ENCODE peak calls at places on chromosomes 11 and 22, in four cellular contexts. B is GM12878, O is HL-60, Y is K562. Z is an unnamed sample.

GRCh38 chr11:108818971-108819370 is 154.1 kb downstream of the DDX10 start:
- DNase-seq in B (no peak), O (peak; percentile 41), Y (no peak), Z (no peak)

GRCh38 chr11:62577046-62577708 is 3.5 kb upstream of the EEF1G start:
- DNase-seq in O (no peak), B (no peak), Y (no peak), Z (no peak)

GRCh38 chr11:69986421-69987229 is 91.5 kb upstream of the ANO1 start:
- DNase-seq in Y (no peak), B (no peak), O (no peak), Z (no peak)

GRCh38 chr11:118912742-118913410 is 12.8 kb downstream of the BCL9L start:
- DNase-seq in B (peak; percentile 43), O (no peak), Y (peak; percentile 71), Z (no peak)

GRCh38 chr22:33831651-33832050 is 88.6 kb downstream of the LARGE1 start:
- DNase-seq in O (no peak), Y (no peak), B (no peak), Z (no peak)

GRCh38 chr11:86484164-86484794 is 109.6 kb downstream of the CCDC81 start:
- DNase-seq in O (no peak), Y (peak; percentile 63), B (no peak), Z (no peak)

GRCh38 chr22:48594757-48595510 is 1232.7 kb downstream of the BRD1 start:
- DNase-seq in O (no peak), Y (no peak), B (no peak), Z (no peak)

GRCh38 chr22:44132724-44133123 is 48.0 kb upstream of the PARVG start:
- DNase-seq in Y (no peak), B (no peak), O (no peak), Z (no peak)

GRCh38 chr22:27804683-27805297 is 3.2 kb upstream of the MN1 start:
- DNase-seq in O (peak; percentile 46), B (no peak), Y (peak; percentile 58), Z (peak; percentile 71)

GRCh38 chr11:10327254-10327653 is 22.4 kb downstream of the ADM start:
- DNase-seq in Y (peak; percentile 28), O (no peak), B (no peak), Z (no peak)

GRCh38 chr11:7020183-7020917 is at the start of the genes NLRP14 and ZNF214:
- DNase-seq in O (no peak), B (no peak), Y (peak; percentile 66), Z (no peak)

GRCh38 chr11:102144357-102145342 is 34.4 kb downstream of the YAP1 start:
- DNase-seq in B (no peak), Y (no peak), O (no peak), Z (no peak)

GRCh38 chr11:78510025-78510596 is 64.6 kb downstream of the NARS2 start:
- DNase-seq in B (no peak), Y (no peak), O (no peak), Z (no peak)

GRCh38 chr11:100687032-100687629 is at the start of gene ARHGAP42:
- DNase-seq in B (no peak), O (peak; percentile 30), Y (peak; percentile 70), Z (peak; percentile 57)

GRCh38 chr11:2085251-2086066 is 53.7 kb downstream of the IGF2 start:
- DNase-seq in Y (no peak), B (no peak), O (no peak), Z (no peak)

GRCh38 chr11:131240421-131240820 is 130.0 kb upstream of the NTM start:
- DNase-seq in Y (no peak), O (no peak), B (no peak), Z (no peak)

GRCh38 chr22:37860796-37861421 is 11.7 kb downstream of the EIF3L start:
- DNase-seq in Y (no peak), O (no peak), B (no peak), Z (no peak)

GRCh38 chr11:77468527-77468926 is 5.4 kb downstream of the PAK1 start:
- DNase-seq in O (no peak), B (no peak), Y (no peak), Z (no peak)

GRCh38 chr11:127651175-127651887 is 650.8 kb upstream of the KIRREL3 start:
- DNase-seq in B (no peak), Y (no peak), O (no peak), Z (no peak)

GRCh38 chr11:119694334-119694733 is 34.7 kb downstream of the NECTIN1 start:
- DNase-seq in B (no peak), Y (no peak), O (peak; percentile 84), Z (no peak)

GRCh38 chr22:21754523-21755128 is 19.0 kb upstream of the YPEL1 start:
- DNase-seq in O (peak; percentile 89), B (no peak), Y (peak; percentile 100), Z (peak; percentile 33)

GRCh38 chr22:37279469-37279868 is 2.8 kb upstream of the CYTH4 start:
- DNase-seq in O (peak; percentile 88), B (no peak), Y (no peak), Z (no peak)

GRCh38 chr11:46281374-46281831 is 3.9 kb downstream of the CREB3L1 start:
- DNase-seq in O (no peak), Y (peak; percentile 70), B (no peak), Z (no peak)

GRCh38 chr11:109329716-109330115 is 92.3 kb upstream of the C11orf87 start:
- DNase-seq in B (no peak), O (no peak), Y (no peak), Z (no peak)

GRCh38 chr11:34292546-34292945 is 65.3 kb downstream of the ABTB2 start:
- DNase-seq in Y (no peak), O (no peak), B (no peak), Z (no peak)

GRCh38 chr11:4491878-4492606 is 9.6 kb downstream of the OR52K1 start:
- DNase-seq in Y (no peak), B (no peak), O (no peak), Z (no peak)

GRCh38 chr11:16169541-16169940 is 186.8 kb downstream of the SOX6 start:
- DNase-seq in Y (no peak), B (no peak), O (no peak), Z (no peak)

GRCh38 chr11:111283945-111284481 is 14.3 kb upstream of the POU2AF3 start:
- DNase-seq in Y (no peak), B (no peak), O (no peak), Z (no peak)
- TF ChIP-seq SPI1 in Y (no peak), B (no peak), O (no peak), Z (no peak)

GRCh38 chr22:19815093-19815822 is 39.4 kb downstream of the GNB1L start:
- DNase-seq in B (no peak), Y (peak; percentile 94), O (no peak), Z (no peak)
- TF ChIP-seq SPI1 in B (no peak), Y (no peak), O (no peak), Z (no peak)

GRCh38 chr22:42648017-42648367 is 1.2 kb downstream of the CYB5R3 start:
- DNase-seq in Y (no peak), B (no peak), O (no peak), Z (no peak)

GRCh38 chr22:42648368-42649260 is 578 bp downstream of the CYB5R3 start:
- DNase-seq in O (peak; percentile 26), Y (peak; percentile 56), B (no peak), Z (no peak)

GRCh38 chr22:42653992-42654391 is 4.8 kb upstream of the CYB5R3 start:
- DNase-seq in B (no peak), Y (no peak), O (no peak), Z (no peak)

GRCh38 chr22:42649261-42650056 is at the start of gene CYB5R3:
- DNase-seq in B (no peak), Y (peak; percentile 74), O (peak; percentile 84), Z (peak; percentile 95)

GRCh38 chr22:42651134-42651533 is 1.9 kb upstream of the CYB5R3 start:
- DNase-seq in Y (no peak), B (no peak), O (no peak), Z (no peak)
- TF ChIP-seq SPI1 in Y (no peak), B (no peak), O (no peak), Z (no peak)

DNA sequence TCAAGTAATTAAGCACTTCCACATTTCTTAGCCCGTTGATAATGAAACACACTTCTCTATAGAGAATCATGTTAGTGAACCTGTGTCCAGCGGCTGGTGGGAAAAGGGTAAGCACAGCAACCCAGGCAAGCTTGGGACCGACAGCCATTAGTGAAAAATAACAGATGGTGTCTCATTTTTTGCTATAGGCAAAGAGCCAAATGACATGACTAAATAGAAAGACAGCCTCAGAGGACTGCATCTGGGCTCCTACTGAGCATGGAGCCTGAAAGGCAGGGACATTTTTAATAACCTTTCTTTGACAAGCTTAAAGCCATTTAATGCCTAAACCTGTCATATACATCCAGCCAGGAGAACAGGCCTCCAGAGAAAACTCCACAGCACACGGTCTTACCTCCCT is 67.0 kb downstream of the FANCF start:
- DNase-seq in B (no peak), Y (peak; percentile 3), O (no peak), Z (no peak)
- TF ChIP-seq SPI1 in B (no peak), Y (no peak), O (no peak), Z (no peak)

DNA sequence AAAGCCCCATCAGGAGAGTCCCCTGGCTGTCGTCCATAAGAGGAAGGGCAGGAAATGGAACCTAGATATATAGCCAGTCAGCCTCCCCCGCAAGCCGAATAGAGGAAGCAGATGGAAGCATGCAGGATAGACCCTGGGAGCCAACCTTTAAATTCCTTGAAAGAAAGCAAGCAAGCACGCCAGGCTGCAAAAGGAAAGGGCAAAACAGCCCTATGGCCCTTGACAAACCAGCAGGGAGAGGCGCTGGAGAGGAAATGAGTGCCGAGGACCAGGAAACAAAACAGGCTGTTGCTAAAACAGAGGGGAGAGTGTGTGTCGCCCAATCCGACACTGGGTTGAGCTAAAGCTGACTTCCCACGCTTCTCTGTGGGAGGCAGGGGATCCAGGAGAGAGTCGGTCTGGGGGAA is 203.5 kb upstream of the MTNR1B start:
- DNase-seq in O (no peak), Y (peak; percentile 1), B (no peak), Z (no peak)
- TF ChIP-seq SPI1 in O (no peak), Y (no peak), B (peak; percentile 8), Z (no peak)